ENCODE peak calls at places on chromosomes 5 and 9, in five cellular contexts. U is ovary, W is left ventricle myocardium inferior, N is heart left ventricle, X is fibroblast of lung. K is an unnamed sample.

GRCh38 chr9:8628771-8629170 is 829.2 kb upstream of the DMAC1 start:
- DNase-seq in U (no peak), W (no peak), X (no peak), N (no peak), K (no peak)

GRCh38 chr5:150645070-150645700 is 4.7 kb downstream of the SYNPO start:
- DNase-seq in X (peak; percentile 85), W (peak; percentile 78), N (peak; percentile 76), U (peak; percentile 77), K (no peak)

GRCh38 chr5:5719292-5719691 is 296.8 kb downstream of the ICE1 start:
- DNase-seq in U (no peak), N (no peak), W (no peak), X (no peak), K (no peak)

GRCh38 chr9:112443200-112443599 is 43.4 kb upstream of the KIAA1958 start:
- DNase-seq in N (no peak), X (peak; percentile 16), U (no peak), W (no peak), K (peak; percentile 10)

GRCh38 chr9:28207657-28208056 is 634.4 kb upstream of the C9orf72 start:
- DNase-seq in N (no peak), W (no peak), U (no peak), X (no peak), K (no peak)

GRCh38 chr5:175696139-175696854 is 38.4 kb downstream of the HRH2 start:
- DNase-seq in N (peak; percentile 71), X (no peak), W (peak; percentile 80), U (no peak), K (peak; percentile 8)

GRCh38 chr5:126188804-126189203 is 234.4 kb upstream of the GRAMD2B start:
- DNase-seq in X (no peak), N (no peak), W (no peak), U (no peak), K (no peak)

GRCh38 chr9:120965344-120966004 is 38.9 kb upstream of the TRAF1 start:
- DNase-seq in N (no peak), X (no peak), W (no peak), U (no peak), K (no peak)

GRCh38 chr9:20620658-20621552 is 1.4 kb downstream of the MLLT3 start:
- DNase-seq in U (peak; percentile 60), W (peak; percentile 41), N (peak; percentile 32), X (peak; percentile 45), K (peak; percentile 17)

GRCh38 chr5:81400375-81400774 is 6.4 kb upstream of the ACOT12 start:
- DNase-seq in U (no peak), N (no peak), W (no peak), X (no peak), K (no peak)

GRCh38 chr5:150607991-150608390 is 32.5 kb upstream of the SYNPO start:
- DNase-seq in W (no peak), X (no peak), U (no peak), N (no peak), K (no peak)

GRCh38 chr9:79477955-79478751 is 93.6 kb upstream of the TLE4 start:
- DNase-seq in X (peak; percentile 28), N (no peak), U (no peak), W (no peak), K (peak; percentile 92)

GRCh38 chr5:75611324-75612210 is at the start of gene ANKDD1B:
- DNase-seq in U (peak; percentile 51), N (peak; percentile 24), W (no peak), X (peak; percentile 64), K (peak; percentile 46)

GRCh38 chr5:119515192-119515591 is 62.9 kb downstream of the HSD17B4 start:
- DNase-seq in N (no peak), X (peak; percentile 52), U (no peak), W (no peak), K (no peak)

GRCh38 chr5:11504794-11505193 is 399.5 kb downstream of the CTNND2 start:
- DNase-seq in N (no peak), X (peak; percentile 61), W (no peak), U (no peak), K (peak; percentile 25)
- H3K27ac ChIP-seq in N (no peak overlapping the region), X (no peak overlapping the region), W (no peak overlapping the region), U (no peak overlapping the region), K (no peak overlapping the region)

DNA sequence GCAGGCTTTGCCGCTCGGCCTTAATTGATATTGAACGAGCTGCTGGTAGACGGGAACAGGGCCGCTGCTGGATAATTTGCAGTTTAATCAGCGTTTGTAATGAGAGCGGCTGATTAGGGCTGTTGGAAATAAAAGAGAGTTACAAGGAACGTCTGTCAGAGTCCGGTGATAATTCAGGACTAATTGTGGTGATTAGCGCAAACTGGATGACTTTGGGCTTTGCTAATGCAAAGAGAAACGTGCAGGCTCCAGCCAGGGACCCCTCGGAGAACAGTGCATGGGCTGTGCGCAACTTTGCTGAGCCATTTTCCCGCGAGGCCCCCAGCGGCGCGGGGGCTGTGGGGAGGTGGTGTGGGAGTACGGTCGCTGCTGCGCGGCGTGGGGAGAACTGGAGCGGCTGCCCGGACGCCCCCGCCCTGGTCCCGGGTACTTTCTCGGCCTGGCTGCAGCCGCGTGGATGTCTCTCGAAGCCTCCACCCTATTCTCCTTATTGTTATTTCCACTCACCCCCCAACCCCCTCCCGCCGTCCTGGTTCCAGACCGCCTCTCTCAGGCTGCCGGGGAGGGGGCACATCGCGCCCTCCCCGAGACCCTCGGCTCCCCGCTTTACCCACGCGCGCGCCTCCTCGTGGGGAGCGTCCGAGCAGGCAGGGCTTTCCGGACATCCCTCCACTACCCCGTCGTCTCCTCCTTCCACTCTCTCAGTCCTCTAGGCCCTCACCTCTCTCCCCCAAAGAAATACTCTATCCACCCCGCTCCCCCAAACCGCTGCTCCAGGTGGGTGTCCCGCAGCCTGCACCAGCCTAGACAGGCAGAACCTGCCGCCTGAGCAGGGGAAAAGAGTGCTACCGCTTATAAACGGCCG is 68.5 kb upstream of the TBCA start:
- DNase-seq in W (no peak), X (peak; percentile 10), U (peak; percentile 31), N (no peak), K (no peak)
- TF ChIP-seq CTCF in W (peak; percentile 42), X (peak; percentile 21), U (peak; percentile 22), N (peak; percentile 36), K (no peak)

GRCh38 chr5:88502179-88503064 is 233.8 kb upstream of the TMEM161B start:
- DNase-seq in U (no peak), X (peak; percentile 39), W (no peak), N (no peak), K (no peak)
- H3K27ac ChIP-seq in U (no peak overlapping the region), X (no peak overlapping the region), W (peak overlapping the region; percentile 50), N (no peak overlapping the region), K (no peak overlapping the region)

GRCh38 chr9:37004424-37004935 is 29.6 kb downstream of the PAX5 start:
- DNase-seq in W (no peak), N (no peak), X (no peak), U (no peak), K (no peak)
- TF ChIP-seq CTCF in W (no peak), N (no peak), X (no peak), U (no peak), K (no peak)

GRCh38 chr9:92426501-92426900 is 2.2 kb upstream of the OMD start:
- DNase-seq in N (no peak), U (no peak), W (no peak), X (peak; percentile 9), K (no peak)
- H3K27ac ChIP-seq in N (no peak overlapping the region), U (peak overlapping the region; percentile 60), W (peak overlapping the region; percentile 67), X (no peak overlapping the region), K (no peak overlapping the region)

GRCh38 chr9:116480700-116481099 is 206.4 kb upstream of the TRIM32 start:
- DNase-seq in N (no peak), X (no peak), U (no peak), W (no peak), K (no peak)

GRCh38 chr9:116484483-116484776 is 202.7 kb upstream of the TRIM32 start:
- DNase-seq in X (no peak), N (no peak), W (no peak), U (no peak), K (no peak)

GRCh38 chr9:116483622-116484482 is 203.3 kb upstream of the TRIM32 start:
- DNase-seq in U (no peak), N (no peak), X (no peak), W (no peak), K (no peak)

GRCh38 chr9:116479967-116480366 is 207.1 kb upstream of the TRIM32 start:
- DNase-seq in U (no peak), X (no peak), N (no peak), W (no peak), K (no peak)

DNA sequence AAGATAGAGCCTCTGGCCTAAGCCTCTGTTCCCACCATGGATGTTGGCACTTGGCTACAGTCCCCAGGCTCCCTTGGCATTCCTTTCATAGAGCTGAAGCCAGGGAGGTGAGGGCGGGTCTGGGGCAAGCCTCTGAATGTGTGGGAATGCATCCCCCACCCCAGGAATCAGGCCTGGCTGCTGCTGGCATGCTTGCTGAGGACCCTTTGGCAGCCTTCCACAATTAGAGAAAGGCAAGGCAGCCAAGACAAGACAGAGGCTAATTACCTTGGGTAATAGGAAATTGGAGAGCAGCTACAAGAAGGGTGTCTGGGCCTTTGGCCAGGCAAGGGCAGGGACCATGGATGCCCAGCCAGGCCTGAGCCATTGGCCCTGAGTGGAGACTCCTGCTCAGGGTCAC is 204.4 kb upstream of the TRIM32 start:
- DNase-seq in W (no peak), N (peak; percentile 43), X (peak; percentile 48), U (peak; percentile 31), K (no peak)
- TF ChIP-seq CTCF in W (no peak), N (no peak), X (no peak), U (no peak), K (no peak)

GRCh38 chr9:136244116-136244775 is 1.4 kb downstream of the QSOX2 start:
- DNase-seq in X (peak; percentile 27), U (no peak), W (no peak), N (no peak), K (no peak)
- H3K27ac ChIP-seq in X (no peak overlapping the region), U (no peak overlapping the region), W (no peak overlapping the region), N (no peak overlapping the region), K (peak overlapping the region; percentile 62)

GRCh38 chr5:143129203-143129602 is 274.3 kb downstream of the NR3C1 start:
- DNase-seq in W (no peak), X (no peak), N (no peak), U (no peak), K (no peak)
- TF ChIP-seq CTCF in W (no peak), X (no peak), N (no peak), U (no peak), K (no peak)

DNA sequence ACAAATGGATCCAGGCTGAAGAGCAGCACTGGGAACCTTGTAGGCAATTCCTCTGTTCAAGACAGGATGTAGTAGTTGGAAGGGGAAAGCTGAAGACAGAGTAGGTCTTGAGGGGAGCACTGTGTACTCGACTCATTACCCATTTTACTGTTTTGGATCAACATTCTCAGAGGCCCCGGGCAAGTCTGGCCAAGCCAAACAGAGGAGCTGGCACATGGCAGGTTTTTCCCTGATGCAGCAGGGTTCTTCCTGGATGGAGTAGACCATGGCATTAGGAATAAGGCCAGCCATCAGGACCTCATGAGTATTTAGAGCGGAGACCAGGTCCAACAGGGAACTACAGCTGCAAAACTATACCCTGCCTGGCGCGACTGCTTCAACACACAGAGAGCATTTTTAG is 4.4 kb downstream of the SVEP1 start:
- DNase-seq in X (no peak), U (no peak), W (no peak), N (no peak), K (peak; percentile 33)
- H3K27ac ChIP-seq in X (no peak overlapping the region), U (no peak overlapping the region), W (no peak overlapping the region), N (no peak overlapping the region), K (no peak overlapping the region)